ENCODE peak calls at places on chromosomes 6 and 20, in six cellular contexts. B, X, W, E, K and I are unnamed samples.

GRCh38 chr20:11401988-11402387 is 515.7 kb upstream of the BTBD3 start:
- DNase-seq in E (no peak), W (peak; percentile 21), X (no peak), K (no peak), B (no peak), I (no peak)

GRCh38 chr20:51803157-51803854 is 985 bp upstream of the SALL4 start:
- DNase-seq in X (no peak), K (peak; percentile 36), E (no peak), B (no peak), W (no peak), I (no peak)

GRCh38 chr20:41048475-41049242 is 20.0 kb downstream of the TOP1 start:
- DNase-seq in W (peak; percentile 34), B (no peak), K (no peak), X (no peak), E (no peak), I (no peak)

GRCh38 chr6:161021978-161022743 is 30.6 kb downstream of the MAP3K4 start:
- DNase-seq in K (no peak), E (no peak), B (no peak), X (no peak), W (no peak), I (no peak)

GRCh38 chr20:37243076-37243936 is 18.3 kb downstream of the GHRH start:
- DNase-seq in B (no peak), X (no peak), E (peak; percentile 84), W (no peak), K (no peak), I (no peak)

GRCh38 chr6:1190361-1190760 is 121.5 kb upstream of the FOXQ1 start:
- DNase-seq in W (no peak), X (peak; percentile 73), K (no peak), E (no peak), B (no peak), I (peak; percentile 33)

GRCh38 chr20:48748556-48748955 is 79.2 kb downstream of the PREX1 start:
- DNase-seq in K (no peak), X (no peak), E (no peak), W (no peak), B (no peak), I (no peak)

GRCh38 chr20:34084227-34084923 is 27.7 kb downstream of the EIF2S2 start:
- DNase-seq in E (no peak), K (no peak), B (no peak), X (no peak), W (no peak), I (no peak)

GRCh38 chr20:63911171-63911570 is 16.2 kb downstream of the DNAJC5 start:
- DNase-seq in B (no peak), K (no peak), X (no peak), E (no peak), W (no peak), I (no peak)

GRCh38 chr6:132797975-132798819 is at the start of gene SLC18B1:
- DNase-seq in W (peak; percentile 55), B (peak; percentile 64), K (peak; percentile 35), E (peak; percentile 72), X (no peak), I (peak; percentile 69)

GRCh38 chr6:127090051-127090450 is 28.4 kb upstream of the RSPO3 start:
- DNase-seq in K (no peak), E (no peak), X (no peak), B (no peak), W (no peak), I (no peak)

GRCh38 chr6:15443119-15443518 is 197.2 kb downstream of the JARID2 start:
- DNase-seq in B (no peak), E (no peak), W (no peak), K (no peak), X (peak; percentile 55), I (no peak)

GRCh38 chr6:82624251-82624650 is 260.6 kb downstream of the TPBG start:
- DNase-seq in K (no peak), E (no peak), X (no peak), B (no peak), W (no peak), I (no peak)

GRCh38 chr6:56953597-56954388 is 1.1 kb upstream of the BEND6 start:
- DNase-seq in K (peak; percentile 29), B (no peak), X (no peak), W (peak; percentile 75), E (no peak), I (no peak)

GRCh38 chr6:159608961-159609673 is 83.9 kb downstream of the SOD2 start:
- DNase-seq in K (no peak), X (no peak), B (no peak), E (no peak), W (peak; percentile 52), I (peak; percentile 20)

GRCh38 chr20:3679749-3680700 is 1.8 kb downstream of the ADAM33 start:
- DNase-seq in W (no peak), K (peak; percentile 59), B (peak; percentile 76), E (no peak), X (peak; percentile 81), I (no peak)

GRCh38 chr6:30897882-30898281 is 10.1 kb upstream of the GTF2H4 start:
- DNase-seq in E (no peak), B (no peak), W (no peak), K (peak; percentile 10), X (no peak), I (no peak)

GRCh38 chr20:53346266-53346665 is 247.4 kb downstream of the ZNF217 start:
- DNase-seq in B (no peak), E (no peak), X (no peak), W (no peak), K (no peak), I (no peak)

GRCh38 chr20:53345536-53346070 is 248.0 kb downstream of the ZNF217 start:
- DNase-seq in B (no peak), E (no peak), K (no peak), X (no peak), W (no peak), I (no peak)

GRCh38 chr20:53354314-53354713 is 239.3 kb downstream of the ZNF217 start:
- DNase-seq in E (no peak), X (no peak), B (no peak), W (peak; percentile 10), K (no peak), I (no peak)

GRCh38 chr20:53352727-53353440 is 240.8 kb downstream of the ZNF217 start:
- DNase-seq in X (no peak), B (no peak), E (no peak), K (no peak), W (no peak), I (no peak)

GRCh38 chr20:53349730-53350129 is 243.9 kb downstream of the ZNF217 start:
- DNase-seq in E (no peak), B (no peak), X (no peak), W (no peak), K (no peak), I (no peak)
- TF ChIP-seq CTCF in E (no peak), B (no peak), X (no peak), W (no peak), K (no peak), I (no peak)

GRCh38 chr6:158564243-158565121 is 4.6 kb downstream of the TMEM181 start:
- DNase-seq in X (no peak), K (no peak), E (peak; percentile 40), B (no peak), W (no peak), I (no peak)

GRCh38 chr6:158567152-158567551 is 7.3 kb downstream of the TMEM181 start:
- DNase-seq in B (no peak), E (no peak), K (no peak), W (no peak), X (no peak), I (no peak)

GRCh38 chr6:158565122-158565429 is 5.2 kb downstream of the TMEM181 start:
- DNase-seq in K (no peak), E (peak; percentile 35), W (no peak), B (no peak), X (no peak), I (no peak)

GRCh38 chr6:158566207-158566818 is 6.4 kb downstream of the TMEM181 start:
- DNase-seq in B (no peak), K (no peak), W (no peak), X (no peak), E (no peak), I (no peak)

DNA sequence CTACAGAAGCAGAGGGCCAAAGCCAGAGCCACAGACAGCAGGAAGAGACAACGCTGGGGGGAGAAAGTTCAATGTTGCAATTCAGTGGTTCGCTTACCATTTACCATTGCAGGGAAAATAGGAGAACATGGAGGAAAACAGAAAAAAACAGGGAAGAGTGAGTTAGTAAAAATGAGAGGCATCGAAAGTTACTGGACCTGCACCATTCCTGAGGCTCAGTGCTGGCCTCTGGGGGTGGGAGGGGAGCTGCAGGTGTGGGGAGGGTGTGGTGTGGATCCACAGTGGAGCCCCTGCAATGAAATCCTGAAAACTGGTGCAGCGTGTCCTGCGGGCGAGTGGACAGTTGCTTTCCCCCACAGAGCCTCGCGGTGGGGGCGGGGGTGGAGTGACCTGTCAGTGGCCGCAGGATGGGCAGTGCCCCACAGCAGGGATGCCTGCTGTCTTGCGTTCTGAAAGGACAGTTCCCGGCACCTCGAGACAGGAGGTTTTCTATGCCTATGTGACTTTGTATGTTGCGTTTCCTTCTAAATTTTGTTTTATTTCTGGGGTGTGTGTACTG is 5.7 kb downstream of the TMEM181 start:
- DNase-seq in X (no peak), K (no peak), B (no peak), E (no peak), W (no peak), I (no peak)
- TF ChIP-seq CTCF in X (no peak), K (peak; percentile 12), B (no peak), E (no peak), W (no peak), I (peak; percentile 12)

DNA sequence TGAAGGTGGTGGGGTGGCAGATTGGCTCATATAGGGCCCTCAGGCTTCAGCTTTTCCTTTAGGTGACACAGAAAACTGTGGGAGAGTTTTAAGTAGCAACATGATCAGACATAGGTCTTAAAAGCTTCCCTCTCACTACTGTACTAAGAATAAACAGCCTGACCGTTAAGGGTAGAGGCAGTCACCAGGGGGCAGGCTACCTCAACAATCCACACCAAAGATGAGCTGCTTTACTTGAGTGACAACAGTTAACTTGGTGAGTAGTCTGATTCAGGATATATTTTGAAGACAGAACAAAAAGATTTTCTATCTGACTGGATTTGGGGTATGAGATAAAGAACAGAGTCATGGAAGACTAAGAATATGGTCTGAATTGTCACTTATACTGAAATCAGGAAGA is 193.1 kb upstream of the SHLD1 start:
- DNase-seq in W (peak; percentile 73), B (no peak), X (no peak), K (peak; percentile 54), E (no peak), I (peak; percentile 31)
- TF ChIP-seq CTCF in W (peak; percentile 54), B (peak; percentile 63), X (peak; percentile 52), K (peak; percentile 72), E (peak; percentile 52), I (peak; percentile 51)

DNA sequence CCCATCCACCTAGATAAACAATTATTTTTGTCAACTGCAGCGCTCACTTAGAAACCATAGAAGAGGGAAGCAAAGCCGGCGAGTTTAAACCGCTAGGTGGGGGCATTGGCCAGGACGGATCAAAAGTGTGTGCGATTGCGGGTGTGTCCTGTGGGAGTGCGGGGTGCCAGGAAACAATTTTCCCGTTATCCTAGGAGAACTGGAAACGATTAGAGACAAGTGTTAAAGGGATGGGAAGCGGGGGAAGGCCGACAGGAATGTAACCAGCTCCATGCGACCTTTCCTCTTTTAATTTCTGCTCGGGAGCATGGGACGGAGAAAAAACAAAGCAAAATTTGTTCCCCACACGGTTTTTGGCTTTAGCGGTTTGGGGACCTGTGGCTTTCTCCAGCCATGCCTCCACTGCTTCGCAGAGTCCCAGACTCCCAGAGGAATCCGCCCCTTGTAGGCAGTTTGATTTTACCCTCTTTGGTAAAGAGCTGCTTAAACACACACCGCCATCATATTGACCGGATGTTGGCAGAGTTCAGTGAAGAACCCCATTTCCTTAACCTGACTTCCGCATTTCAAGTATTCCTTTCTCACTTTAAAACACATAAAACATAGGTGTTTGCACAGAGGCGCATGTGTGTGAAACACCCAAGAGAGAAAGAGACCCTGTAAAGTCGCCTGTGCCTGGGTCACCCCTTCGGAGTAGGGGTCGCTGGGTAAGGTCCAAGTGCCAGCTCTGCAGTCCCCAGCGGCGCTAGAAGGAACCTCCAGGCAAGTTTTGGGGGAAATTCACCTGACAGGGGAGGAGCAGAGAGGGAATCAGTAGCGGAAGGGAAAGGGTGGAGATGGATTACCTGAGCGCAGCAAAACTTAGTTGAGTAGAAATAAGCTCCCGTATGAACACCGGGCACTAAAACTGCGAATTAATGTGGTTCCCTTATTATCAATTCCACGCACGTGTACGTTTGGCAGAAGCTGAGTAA is 3.1 kb upstream of the HTR1B start:
- DNase-seq in E (peak; percentile 51), W (peak; percentile 80), B (no peak), X (no peak), K (peak; percentile 54), I (peak; percentile 65)
- TF ChIP-seq CTCF in E (peak; percentile 42), W (peak; percentile 78), B (peak; percentile 65), X (peak; percentile 78), K (peak; percentile 79), I (peak; percentile 52)